ENCODE peak calls at places on chromosomes 2 and 18, in seven cellular contexts. One of them, this sample, is unnamed.

GRCh38 chr18:59921384-59921891 is 21.6 kb downstream of the PMAIP1 start:
- DNase-seq in omental fat pad: no peak
- DNase-seq in smooth muscle cell of the brain vasculature: no peak
- DNase-seq in endothelial cell: no peak
- DNase-seq in fibroblast of the conjunctiva: no peak
- DNase-seq in lower lobe of right lung: no peak
- DNase-seq in EL: no peak
- DNase-seq in this sample: no peak

GRCh38 chr2:120749506-120750431 is 14.1 kb downstream of the GLI2 start:
- DNase-seq in omental fat pad: no peak
- DNase-seq in smooth muscle cell of the brain vasculature: no peak
- DNase-seq in endothelial cell: no peak
- DNase-seq in fibroblast of the conjunctiva: no peak
- DNase-seq in lower lobe of right lung: no peak
- DNase-seq in EL: peak; percentile 63
- DNase-seq in this sample: peak; percentile 47

GRCh38 chr2:20551231-20551944 is 99.5 kb downstream of the HS1BP3 start:
- DNase-seq in omental fat pad: no peak
- DNase-seq in smooth muscle cell of the brain vasculature: no peak
- DNase-seq in endothelial cell: no peak
- DNase-seq in fibroblast of the conjunctiva: no peak
- DNase-seq in lower lobe of right lung: no peak
- DNase-seq in EL: no peak
- DNase-seq in this sample: no peak

GRCh38 chr2:176085861-176086771 is 2.4 kb upstream of the EVX2 start:
- DNase-seq in omental fat pad: no peak
- DNase-seq in smooth muscle cell of the brain vasculature: no peak
- DNase-seq in endothelial cell: peak; percentile 70
- DNase-seq in fibroblast of the conjunctiva: peak; percentile 9
- DNase-seq in lower lobe of right lung: no peak
- DNase-seq in EL: peak; percentile 37
- DNase-seq in this sample: no peak

GRCh38 chr18:58842978-58843661 is 21.6 kb upstream of the ZNF532 start:
- DNase-seq in omental fat pad: no peak
- DNase-seq in smooth muscle cell of the brain vasculature: no peak
- DNase-seq in endothelial cell: no peak
- DNase-seq in fibroblast of the conjunctiva: no peak
- DNase-seq in lower lobe of right lung: no peak
- DNase-seq in EL: no peak
- DNase-seq in this sample: no peak

GRCh38 chr2:96241901-96242611 is 23.7 kb downstream of the TMEM127 start:
- DNase-seq in omental fat pad: no peak
- DNase-seq in smooth muscle cell of the brain vasculature: no peak
- DNase-seq in endothelial cell: no peak
- DNase-seq in fibroblast of the conjunctiva: no peak
- DNase-seq in lower lobe of right lung: peak; percentile 61
- DNase-seq in EL: peak; percentile 93
- DNase-seq in this sample: peak; percentile 89

GRCh38 chr18:1015777-1016176 is 111.1 kb downstream of the ADCYAP1 start:
- DNase-seq in omental fat pad: no peak
- DNase-seq in smooth muscle cell of the brain vasculature: no peak
- DNase-seq in endothelial cell: no peak
- DNase-seq in fibroblast of the conjunctiva: no peak
- DNase-seq in lower lobe of right lung: no peak
- DNase-seq in EL: peak; percentile 11
- DNase-seq in this sample: no peak

GRCh38 chr2:38535745-38536506 is 66.8 kb downstream of the HNRNPLL start:
- DNase-seq in omental fat pad: peak; percentile 88
- DNase-seq in smooth muscle cell of the brain vasculature: peak; percentile 15
- DNase-seq in endothelial cell: peak; percentile 90
- DNase-seq in fibroblast of the conjunctiva: no peak
- DNase-seq in lower lobe of right lung: peak; percentile 91
- DNase-seq in EL: peak; percentile 70
- DNase-seq in this sample: peak; percentile 42

GRCh38 chr2:29963972-29964570 is 42.7 kb upstream of the ALK start:
- DNase-seq in omental fat pad: no peak
- DNase-seq in smooth muscle cell of the brain vasculature: no peak
- DNase-seq in endothelial cell: no peak
- DNase-seq in fibroblast of the conjunctiva: no peak
- DNase-seq in lower lobe of right lung: no peak
- DNase-seq in EL: no peak
- DNase-seq in this sample: no peak

GRCh38 chr2:132676999-132677398 is 7.0 kb upstream of the LYPD1 start:
- DNase-seq in omental fat pad: no peak
- DNase-seq in smooth muscle cell of the brain vasculature: no peak
- DNase-seq in endothelial cell: no peak
- DNase-seq in fibroblast of the conjunctiva: no peak
- DNase-seq in lower lobe of right lung: no peak
- DNase-seq in EL: no peak
- DNase-seq in this sample: peak; percentile 10

GRCh38 chr2:85834456-85834855 is 54.3 kb downstream of the ST3GAL5 start:
- DNase-seq in omental fat pad: no peak
- DNase-seq in smooth muscle cell of the brain vasculature: no peak
- DNase-seq in endothelial cell: no peak
- DNase-seq in fibroblast of the conjunctiva: no peak
- DNase-seq in lower lobe of right lung: no peak
- DNase-seq in EL: no peak
- DNase-seq in this sample: no peak

GRCh38 chr18:13934058-13934457 is 18.7 kb upstream of the MC2R start:
- DNase-seq in omental fat pad: no peak
- DNase-seq in smooth muscle cell of the brain vasculature: no peak
- DNase-seq in endothelial cell: no peak
- DNase-seq in fibroblast of the conjunctiva: no peak
- DNase-seq in lower lobe of right lung: no peak
- DNase-seq in EL: no peak
- DNase-seq in this sample: no peak

GRCh38 chr2:240300261-240300821 is 135.1 kb upstream of the GPC1 start:
- DNase-seq in omental fat pad: peak; percentile 6
- DNase-seq in smooth muscle cell of the brain vasculature: peak; percentile 36
- DNase-seq in endothelial cell: no peak
- DNase-seq in fibroblast of the conjunctiva: no peak
- DNase-seq in lower lobe of right lung: no peak
- DNase-seq in EL: no peak
- DNase-seq in this sample: no peak

GRCh38 chr2:143907801-143908200 is 612.1 kb downstream of the ZEB2 start:
- DNase-seq in omental fat pad: no peak
- DNase-seq in smooth muscle cell of the brain vasculature: no peak
- DNase-seq in endothelial cell: no peak
- DNase-seq in fibroblast of the conjunctiva: peak; percentile 59
- DNase-seq in lower lobe of right lung: no peak
- DNase-seq in EL: peak; percentile 47
- DNase-seq in this sample: no peak

GRCh38 chr2:53652131-53652530 is 115.5 kb upstream of the CHAC2 start:
- DNase-seq in omental fat pad: no peak
- DNase-seq in smooth muscle cell of the brain vasculature: no peak
- DNase-seq in endothelial cell: no peak
- DNase-seq in fibroblast of the conjunctiva: no peak
- DNase-seq in lower lobe of right lung: no peak
- DNase-seq in EL: no peak
- DNase-seq in this sample: no peak

GRCh38 chr2:138564586-138565250 is 63.1 kb downstream of the SPOPL start:
- DNase-seq in omental fat pad: no peak
- DNase-seq in smooth muscle cell of the brain vasculature: no peak
- DNase-seq in endothelial cell: no peak
- DNase-seq in fibroblast of the conjunctiva: no peak
- DNase-seq in lower lobe of right lung: no peak
- DNase-seq in EL: no peak
- DNase-seq in this sample: no peak

GRCh38 chr2:8447610-8448221 is 234.1 kb upstream of the ID2 start:
- DNase-seq in omental fat pad: no peak
- DNase-seq in smooth muscle cell of the brain vasculature: no peak
- DNase-seq in endothelial cell: no peak
- DNase-seq in fibroblast of the conjunctiva: no peak
- DNase-seq in lower lobe of right lung: no peak
- DNase-seq in EL: peak; percentile 83
- DNase-seq in this sample: peak; percentile 81

GRCh38 chr2:8086796-8087479 is 594.9 kb upstream of the ID2 start:
- DNase-seq in omental fat pad: no peak
- DNase-seq in smooth muscle cell of the brain vasculature: peak; percentile 28
- DNase-seq in endothelial cell: no peak
- DNase-seq in fibroblast of the conjunctiva: peak; percentile 62
- DNase-seq in lower lobe of right lung: no peak
- DNase-seq in EL: peak; percentile 94
- DNase-seq in this sample: peak; percentile 94

GRCh38 chr2:203759692-203760365 is 53.4 kb downstream of the CD28 start:
- DNase-seq in omental fat pad: no peak
- DNase-seq in smooth muscle cell of the brain vasculature: no peak
- DNase-seq in endothelial cell: no peak
- DNase-seq in fibroblast of the conjunctiva: no peak
- DNase-seq in lower lobe of right lung: no peak
- DNase-seq in EL: peak; percentile 96
- DNase-seq in this sample: peak; percentile 86

GRCh38 chr2:20542761-20543578 is 96.1 kb downstream of the RHOB start:
- DNase-seq in omental fat pad: no peak
- DNase-seq in smooth muscle cell of the brain vasculature: no peak
- DNase-seq in endothelial cell: no peak
- DNase-seq in fibroblast of the conjunctiva: peak; percentile 51
- DNase-seq in lower lobe of right lung: no peak
- DNase-seq in EL: no peak
- DNase-seq in this sample: no peak

GRCh38 chr18:14747513-14748474 is at the start of gene ANKRD30B:
- DNase-seq in omental fat pad: no peak
- DNase-seq in smooth muscle cell of the brain vasculature: no peak
- DNase-seq in endothelial cell: peak; percentile 15
- DNase-seq in fibroblast of the conjunctiva: no peak
- DNase-seq in lower lobe of right lung: peak; percentile 23
- DNase-seq in EL: no peak
- DNase-seq in this sample: no peak

GRCh38 chr18:21393986-21394385 is 152.0 kb downstream of the GREB1L start:
- DNase-seq in omental fat pad: no peak
- DNase-seq in smooth muscle cell of the brain vasculature: no peak
- DNase-seq in endothelial cell: no peak
- DNase-seq in fibroblast of the conjunctiva: no peak
- DNase-seq in lower lobe of right lung: no peak
- DNase-seq in EL: no peak
- DNase-seq in this sample: no peak

GRCh38 chr2:232328038-232328435 is 50.5 kb upstream of the ALPP start:
- DNase-seq in omental fat pad: no peak
- DNase-seq in smooth muscle cell of the brain vasculature: no peak
- DNase-seq in endothelial cell: no peak
- DNase-seq in fibroblast of the conjunctiva: no peak
- DNase-seq in lower lobe of right lung: peak; percentile 6
- DNase-seq in EL: no peak
- DNase-seq in this sample: no peak

GRCh38 chr2:10475221-10475722 is 27.1 kb upstream of the ODC1 start:
- DNase-seq in omental fat pad: no peak
- DNase-seq in smooth muscle cell of the brain vasculature: no peak
- DNase-seq in endothelial cell: no peak
- DNase-seq in fibroblast of the conjunctiva: no peak
- DNase-seq in lower lobe of right lung: no peak
- DNase-seq in EL: no peak
- DNase-seq in this sample: no peak

GRCh38 chr18:70720607-70721006 is 431.8 kb downstream of the SOCS6 start:
- DNase-seq in omental fat pad: no peak
- DNase-seq in smooth muscle cell of the brain vasculature: no peak
- DNase-seq in endothelial cell: no peak
- DNase-seq in fibroblast of the conjunctiva: no peak
- DNase-seq in lower lobe of right lung: no peak
- DNase-seq in EL: no peak
- DNase-seq in this sample: no peak

GRCh38 chr2:100616841-100617390 is 54.1 kb downstream of the PDCL3 start:
- DNase-seq in omental fat pad: no peak
- DNase-seq in smooth muscle cell of the brain vasculature: no peak
- DNase-seq in endothelial cell: no peak
- DNase-seq in fibroblast of the conjunctiva: no peak
- DNase-seq in lower lobe of right lung: no peak
- DNase-seq in EL: no peak
- DNase-seq in this sample: no peak

GRCh38 chr2:67726416-67726815 is 329.3 kb downstream of the ETAA1 start:
- DNase-seq in omental fat pad: no peak
- DNase-seq in smooth muscle cell of the brain vasculature: no peak
- DNase-seq in endothelial cell: no peak
- DNase-seq in fibroblast of the conjunctiva: no peak
- DNase-seq in lower lobe of right lung: no peak
- DNase-seq in EL: no peak
- DNase-seq in this sample: no peak

GRCh38 chr2:8006626-8007025 is 675.2 kb upstream of the ID2 start:
- DNase-seq in omental fat pad: no peak
- DNase-seq in smooth muscle cell of the brain vasculature: no peak
- DNase-seq in endothelial cell: no peak
- DNase-seq in fibroblast of the conjunctiva: no peak
- DNase-seq in lower lobe of right lung: no peak
- DNase-seq in EL: peak; percentile 29
- DNase-seq in this sample: no peak

GRCh38 chr18:1296237-1296636 is 391.6 kb downstream of the ADCYAP1 start:
- DNase-seq in omental fat pad: no peak
- DNase-seq in smooth muscle cell of the brain vasculature: no peak
- DNase-seq in endothelial cell: no peak
- DNase-seq in fibroblast of the conjunctiva: no peak
- DNase-seq in lower lobe of right lung: no peak
- DNase-seq in EL: no peak
- DNase-seq in this sample: peak; percentile 13

GRCh38 chr2:25606892-25607291 is 66.5 kb downstream of the DTNB start:
- DNase-seq in omental fat pad: no peak
- DNase-seq in smooth muscle cell of the brain vasculature: no peak
- DNase-seq in endothelial cell: no peak
- DNase-seq in fibroblast of the conjunctiva: peak; percentile 47
- DNase-seq in lower lobe of right lung: no peak
- DNase-seq in EL: peak; percentile 32
- DNase-seq in this sample: peak; percentile 40

GRCh38 chr2:85741811-85742507 is 11.8 kb upstream of the ATOH8 start:
- DNase-seq in omental fat pad: no peak
- DNase-seq in smooth muscle cell of the brain vasculature: peak; percentile 86
- DNase-seq in endothelial cell: no peak
- DNase-seq in fibroblast of the conjunctiva: peak; percentile 76
- DNase-seq in lower lobe of right lung: peak; percentile 89
- DNase-seq in EL: peak; percentile 89
- DNase-seq in this sample: no peak

GRCh38 chr2:190408538-190409271 is 550 bp downstream of the MFSD6 start:
- DNase-seq in omental fat pad: no peak
- DNase-seq in smooth muscle cell of the brain vasculature: no peak
- DNase-seq in endothelial cell: peak; percentile 24
- DNase-seq in fibroblast of the conjunctiva: no peak
- DNase-seq in lower lobe of right lung: peak; percentile 78
- DNase-seq in EL: peak; percentile 57
- DNase-seq in this sample: peak; percentile 46

GRCh38 chr2:165390875-165391274 is 78.6 kb upstream of the CSRNP3 start:
- DNase-seq in omental fat pad: no peak
- DNase-seq in smooth muscle cell of the brain vasculature: no peak
- DNase-seq in endothelial cell: no peak
- DNase-seq in fibroblast of the conjunctiva: no peak
- DNase-seq in lower lobe of right lung: no peak
- DNase-seq in EL: no peak
- DNase-seq in this sample: no peak

This sample was measured in A172.